ENCODE peak calls at places on chromosomes 12 and 14, in seven cellular contexts. A is AG10803, K is heart left ventricle, E is spleen, O is GM12865, S is tibial nerve, G is choroid plexus epithelial cell. B is an unnamed sample.

GRCh38 chr14:103629503-103630121 is 601 bp downstream of the KLC1 start:
- DNase-seq in A (no peak), K (peak), E (peak), O (peak), S (peak), G (no peak), B (peak)

GRCh38 chr12:58814036-58814435 is 106.3 kb downstream of the LRIG3 start:
- DNase-seq in A (peak), K (no peak), E (no peak), O (no peak), S (no peak), G (no peak), B (no peak)

GRCh38 chr12:65765436-65765813 is 58.9 kb upstream of the HMGA2 start:
- DNase-seq in A (peak), K (no peak), E (no peak), O (no peak), S (no peak), G (peak), B (no peak)

GRCh38 chr12:23221066-23221465 is 596.1 kb downstream of the ETNK1 start:
- DNase-seq in A (no peak), K (no peak), E (no peak), O (no peak), S (no peak), G (peak), B (no peak)

GRCh38 chr14:90445011-90445410 is 48.2 kb downstream of the CALM1 start:
- DNase-seq in A (no peak), K (no peak), E (peak), O (no peak), S (no peak), G (no peak), B (no peak)

GRCh38 chr12:40819427-40820108 is 127.3 kb downstream of the CNTN1 start:
- DNase-seq in A (no peak), K (no peak), E (peak), O (no peak), S (no peak), G (no peak), B (no peak)

GRCh38 chr12:121064116-121064515 is 25.1 kb upstream of the OASL start:
- DNase-seq in A (no peak), K (no peak), E (no peak), O (no peak), S (no peak), G (no peak), B (no peak)

GRCh38 chr14:55333785-55334485 is 62.7 kb downstream of the FBXO34 start:
- DNase-seq in A (no peak), K (no peak), E (no peak), O (peak), S (no peak), G (peak), B (no peak)

GRCh38 chr14:74302160-74302628 is 540 bp downstream of the ABCD4 start:
- DNase-seq in A (peak), K (no peak), E (no peak), O (peak), S (no peak), G (peak), B (no peak)

GRCh38 chr14:104477804-104478375 is 101.7 kb upstream of the C14orf180 start:
- DNase-seq in A (no peak), K (no peak), E (no peak), O (no peak), S (no peak), G (no peak), B (no peak)

GRCh38 chr14:60514378-60515243 is 5.7 kb downstream of the SIX6 start:
- DNase-seq in A (no peak), K (no peak), E (no peak), O (no peak), S (peak), G (no peak), B (no peak)

DNA sequence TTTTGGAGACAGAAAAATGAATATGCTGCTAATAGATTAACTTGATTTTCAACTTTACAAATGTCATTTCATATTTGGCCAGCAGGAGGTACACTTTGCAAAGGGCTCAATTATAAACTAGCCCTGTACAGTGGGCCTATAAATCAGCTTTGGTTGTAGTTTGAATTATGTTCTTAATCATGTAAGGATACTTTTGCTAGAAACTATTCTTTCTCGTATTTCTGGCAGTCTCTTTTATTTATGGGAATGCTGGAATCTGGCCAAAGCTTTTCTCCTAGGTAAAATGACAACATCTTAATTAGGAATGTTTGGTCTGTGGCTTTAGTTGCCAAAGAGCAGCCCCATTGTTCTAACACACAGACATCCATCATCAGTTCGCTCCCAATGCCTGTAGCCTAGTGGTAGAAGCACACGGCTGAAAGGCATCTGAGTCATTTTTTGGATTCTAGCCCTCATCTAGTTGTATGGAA is 1322.3 kb upstream of the SEL1L start:
- DNase-seq in A (peak), K (no peak), E (no peak), O (peak), S (no peak), G (peak), B (no peak)
- TF ChIP-seq CTCF in A (peak), K (no peak), E (no peak), O (peak), S (peak), G (peak), B (peak)

GRCh38 chr12:9133243-9133938 is 17.7 kb upstream of the A2M start:
- DNase-seq in A (no peak), K (no peak), E (no peak), O (no peak), S (no peak), G (no peak), B (no peak)

GRCh38 chr12:9132008-9132535 is 16.4 kb upstream of the A2M start:
- DNase-seq in A (no peak), K (no peak), E (no peak), O (no peak), S (no peak), G (no peak), B (no peak)

GRCh38 chr12:9130244-9130643 is 14.5 kb upstream of the A2M start:
- DNase-seq in A (no peak), K (no peak), E (no peak), O (no peak), S (no peak), G (no peak), B (no peak)

GRCh38 chr12:9135903-9136310 is 20.2 kb upstream of the A2M start:
- DNase-seq in A (no peak), K (no peak), E (no peak), O (no peak), S (no peak), G (no peak), B (no peak)

GRCh38 chr12:9134981-9135628 is 19.4 kb upstream of the A2M start:
- DNase-seq in A (no peak), K (no peak), E (no peak), O (peak), S (no peak), G (peak), B (no peak)
- TF ChIP-seq CTCF in A (no peak), K (peak), E (peak), O (peak), S (no peak), G (peak), B (peak)

GRCh38 chr12:132918680-132919079 is 31.3 kb upstream of the CHFR start:
- DNase-seq in A (no peak), K (no peak), E (no peak), O (no peak), S (no peak), G (no peak), B (no peak)

GRCh38 chr12:132922676-132923075 is 33.4 kb downstream of the ZNF605 start:
- DNase-seq in A (no peak), K (no peak), E (no peak), O (no peak), S (no peak), G (no peak), B (no peak)

GRCh38 chr12:132924356-132924755 is 31.8 kb downstream of the ZNF605 start:
- DNase-seq in A (no peak), K (no peak), E (no peak), O (no peak), S (no peak), G (no peak), B (no peak)

GRCh38 chr12:132923356-132923909 is 32.7 kb downstream of the ZNF605 start:
- DNase-seq in A (no peak), K (no peak), E (no peak), O (no peak), S (no peak), G (no peak), B (no peak)

GRCh38 chr12:132921685-132922084 is 34.3 kb upstream of the CHFR start:
- DNase-seq in A (no peak), K (no peak), E (no peak), O (no peak), S (no peak), G (no peak), B (no peak)
- TF ChIP-seq CTCF in A (no peak), K (no peak), E (no peak), O (no peak), S (no peak), G (peak), B (no peak)

GRCh38 chr12:130027798-130028197 is 124.0 kb upstream of the TMEM132D start:
- DNase-seq in A (no peak), K (no peak), E (no peak), O (no peak), S (no peak), G (no peak), B (no peak)

GRCh38 chr12:130031571-130032189 is 127.9 kb upstream of the TMEM132D start:
- DNase-seq in A (peak), K (no peak), E (peak), O (peak), S (peak), G (peak), B (no peak)

GRCh38 chr12:130031041-130031440 is 127.2 kb upstream of the TMEM132D start:
- DNase-seq in A (no peak), K (no peak), E (peak), O (no peak), S (no peak), G (no peak), B (no peak)

GRCh38 chr12:130029151-130029550 is 125.3 kb upstream of the TMEM132D start:
- DNase-seq in A (no peak), K (no peak), E (peak), O (no peak), S (no peak), G (no peak), B (no peak)

GRCh38 chr12:130026608-130027176 is 122.9 kb upstream of the TMEM132D start:
- DNase-seq in A (no peak), K (no peak), E (no peak), O (peak), S (peak), G (peak), B (peak)
- TF ChIP-seq CTCF in A (peak), K (peak), E (peak), O (peak), S (peak), G (peak), B (peak)

B was measured in right lobe of liver.